ENCODE peak calls at places on chromosomes 12 and 14, in ten cellular contexts. One of them, this sample, is unnamed.

GRCh38 chr12:121441555-121441954 is 41.6 kb downstream of the RNF34 start:
- DNase-seq in HCT116: no peak
- DNase-seq in GM23338: peak
- DNase-seq in breast epithelium: no peak
- DNase-seq in HepG2: peak
- DNase-seq in stomach: peak
- DNase-seq in upper lobe of left lung: no peak
- DNase-seq in HL-60: no peak
- DNase-seq in sigmoid colon: peak
- DNase-seq in spleen: no peak
- DNase-seq in this sample: no peak

GRCh38 chr14:50533806-50534205 is 1.4 kb upstream of the MAP4K5 start:
- DNase-seq in HCT116: no peak
- DNase-seq in GM23338: no peak
- DNase-seq in breast epithelium: no peak
- DNase-seq in HepG2: no peak
- DNase-seq in stomach: no peak
- DNase-seq in upper lobe of left lung: no peak
- DNase-seq in HL-60: no peak
- DNase-seq in sigmoid colon: no peak
- DNase-seq in spleen: no peak
- DNase-seq in this sample: no peak

GRCh38 chr12:68336754-68337343 is 4.7 kb upstream of the MDM1 start:
- DNase-seq in HCT116: no peak
- DNase-seq in GM23338: no peak
- DNase-seq in breast epithelium: no peak
- DNase-seq in HepG2: no peak
- DNase-seq in stomach: no peak
- DNase-seq in upper lobe of left lung: no peak
- DNase-seq in HL-60: no peak
- DNase-seq in sigmoid colon: peak
- DNase-seq in spleen: no peak
- DNase-seq in this sample: no peak

GRCh38 chr12:48883305-48884171 is 17.9 kb upstream of the RND1 start:
- DNase-seq in HCT116: no peak
- DNase-seq in GM23338: peak
- DNase-seq in breast epithelium: no peak
- DNase-seq in HepG2: peak
- DNase-seq in stomach: peak
- DNase-seq in upper lobe of left lung: no peak
- DNase-seq in HL-60: no peak
- DNase-seq in sigmoid colon: no peak
- DNase-seq in spleen: no peak
- DNase-seq in this sample: no peak

GRCh38 chr12:33357181-33357580 is 82.4 kb downstream of the SYT10 start:
- DNase-seq in HCT116: no peak
- DNase-seq in GM23338: no peak
- DNase-seq in breast epithelium: no peak
- DNase-seq in HepG2: no peak
- DNase-seq in stomach: no peak
- DNase-seq in upper lobe of left lung: no peak
- DNase-seq in HL-60: no peak
- DNase-seq in sigmoid colon: no peak
- DNase-seq in spleen: no peak
- DNase-seq in this sample: no peak

GRCh38 chr12:11762723-11763326 is 113.4 kb downstream of the ETV6 start:
- DNase-seq in HCT116: no peak
- DNase-seq in GM23338: no peak
- DNase-seq in breast epithelium: no peak
- DNase-seq in HepG2: no peak
- DNase-seq in stomach: no peak
- DNase-seq in upper lobe of left lung: no peak
- DNase-seq in HL-60: no peak
- DNase-seq in sigmoid colon: no peak
- DNase-seq in spleen: no peak
- DNase-seq in this sample: no peak

GRCh38 chr12:56935752-56936151 is 1.5 kb upstream of the SDR9C7 start:
- DNase-seq in HCT116: no peak
- DNase-seq in GM23338: no peak
- DNase-seq in breast epithelium: no peak
- DNase-seq in HepG2: no peak
- DNase-seq in stomach: no peak
- DNase-seq in upper lobe of left lung: no peak
- DNase-seq in HL-60: no peak
- DNase-seq in sigmoid colon: no peak
- DNase-seq in spleen: no peak
- DNase-seq in this sample: no peak

GRCh38 chr14:65006251-65006721 is 19.6 kb downstream of the FNTB start:
- DNase-seq in HCT116: no peak
- DNase-seq in GM23338: no peak
- DNase-seq in breast epithelium: no peak
- DNase-seq in HepG2: no peak
- DNase-seq in stomach: no peak
- DNase-seq in upper lobe of left lung: no peak
- DNase-seq in HL-60: no peak
- DNase-seq in sigmoid colon: no peak
- DNase-seq in spleen: no peak
- DNase-seq in this sample: no peak

GRCh38 chr12:67651380-67651695 is 2.8 kb downstream of the DYRK2 start:
- DNase-seq in HCT116: no peak
- DNase-seq in GM23338: peak
- DNase-seq in breast epithelium: no peak
- DNase-seq in HepG2: peak
- DNase-seq in stomach: no peak
- DNase-seq in upper lobe of left lung: no peak
- DNase-seq in HL-60: no peak
- DNase-seq in sigmoid colon: no peak
- DNase-seq in spleen: no peak
- DNase-seq in this sample: no peak

GRCh38 chr12:50925920-50926319 is 26.4 kb upstream of the HIGD1C start:
- DNase-seq in HCT116: no peak
- DNase-seq in GM23338: no peak
- DNase-seq in breast epithelium: no peak
- DNase-seq in HepG2: no peak
- DNase-seq in stomach: no peak
- DNase-seq in upper lobe of left lung: no peak
- DNase-seq in HL-60: no peak
- DNase-seq in sigmoid colon: no peak
- DNase-seq in spleen: no peak
- DNase-seq in this sample: no peak

GRCh38 chr14:96162265-96162664 is 42.4 kb upstream of the BDKRB2 start:
- DNase-seq in HCT116: no peak
- DNase-seq in GM23338: no peak
- DNase-seq in breast epithelium: no peak
- DNase-seq in HepG2: no peak
- DNase-seq in stomach: peak
- DNase-seq in upper lobe of left lung: no peak
- DNase-seq in HL-60: no peak
- DNase-seq in sigmoid colon: no peak
- DNase-seq in spleen: no peak
- DNase-seq in this sample: no peak

GRCh38 chr14:92352158-92352985 is 29.4 kb downstream of the SLC24A4 start:
- DNase-seq in HCT116: peak
- DNase-seq in GM23338: peak
- DNase-seq in breast epithelium: no peak
- DNase-seq in HepG2: peak
- DNase-seq in stomach: no peak
- DNase-seq in upper lobe of left lung: no peak
- DNase-seq in HL-60: peak
- DNase-seq in sigmoid colon: no peak
- DNase-seq in spleen: no peak
- DNase-seq in this sample: peak

GRCh38 chr14:67674480-67675218 is at the start of gene VTI1B:
- DNase-seq in HCT116: peak
- DNase-seq in GM23338: peak
- DNase-seq in breast epithelium: peak
- DNase-seq in HepG2: peak
- DNase-seq in stomach: peak
- DNase-seq in upper lobe of left lung: peak
- DNase-seq in HL-60: peak
- DNase-seq in sigmoid colon: peak
- DNase-seq in spleen: peak
- DNase-seq in this sample: no peak

DNA sequence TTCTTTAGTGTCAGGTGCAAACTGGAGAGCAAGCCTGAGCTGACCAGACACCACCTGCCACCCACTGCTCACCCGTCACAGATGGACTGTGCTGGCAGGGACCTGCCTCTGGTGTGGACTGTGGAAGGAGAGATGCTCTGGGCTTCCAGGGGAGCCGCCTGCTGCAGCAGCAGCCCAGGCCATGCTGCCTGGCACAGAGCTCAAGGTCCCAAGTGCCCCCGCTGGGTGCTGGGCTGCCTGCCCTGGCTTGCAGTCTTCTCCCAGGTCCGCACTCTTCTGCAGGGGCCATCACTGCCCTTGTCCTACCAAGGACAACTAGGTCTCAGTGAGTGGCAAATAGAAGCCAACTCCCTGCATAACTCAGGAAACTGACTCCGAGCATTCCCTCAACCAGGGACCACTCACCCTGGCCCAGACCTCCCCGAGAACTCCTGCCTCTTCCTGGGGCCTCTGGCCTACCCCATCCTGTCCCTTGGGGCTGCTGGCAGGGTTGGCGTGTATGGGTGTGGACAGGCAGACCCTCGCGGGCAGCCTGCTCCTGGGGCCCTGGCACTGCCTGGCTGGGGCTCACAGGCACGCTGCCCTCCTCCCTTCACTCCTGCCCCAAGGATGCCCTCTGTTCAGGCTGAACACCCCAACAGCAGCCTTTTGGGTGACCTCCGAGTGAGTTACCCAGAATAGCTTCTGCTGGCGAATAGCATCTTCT is 9.3 kb downstream of the AMN start:
- DNase-seq in HCT116: no peak
- DNase-seq in GM23338: no peak
- DNase-seq in breast epithelium: no peak
- DNase-seq in HepG2: no peak
- DNase-seq in stomach: no peak
- DNase-seq in upper lobe of left lung: peak
- DNase-seq in HL-60: no peak
- DNase-seq in sigmoid colon: no peak
- DNase-seq in spleen: peak
- DNase-seq in this sample: no peak
- TF ChIP-seq POLR2AphosphoS5 in HCT116: no peak
- TF ChIP-seq POLR2AphosphoS5 in GM23338: no peak
- TF ChIP-seq POLR2AphosphoS5 in breast epithelium: no peak
- TF ChIP-seq POLR2AphosphoS5 in HepG2: no peak
- TF ChIP-seq POLR2AphosphoS5 in stomach: no peak
- TF ChIP-seq POLR2AphosphoS5 in upper lobe of left lung: no peak
- TF ChIP-seq POLR2AphosphoS5 in HL-60: no peak
- TF ChIP-seq POLR2AphosphoS5 in sigmoid colon: no peak
- TF ChIP-seq POLR2AphosphoS5 in spleen: no peak
- TF ChIP-seq POLR2AphosphoS5 in this sample: no peak

DNA sequence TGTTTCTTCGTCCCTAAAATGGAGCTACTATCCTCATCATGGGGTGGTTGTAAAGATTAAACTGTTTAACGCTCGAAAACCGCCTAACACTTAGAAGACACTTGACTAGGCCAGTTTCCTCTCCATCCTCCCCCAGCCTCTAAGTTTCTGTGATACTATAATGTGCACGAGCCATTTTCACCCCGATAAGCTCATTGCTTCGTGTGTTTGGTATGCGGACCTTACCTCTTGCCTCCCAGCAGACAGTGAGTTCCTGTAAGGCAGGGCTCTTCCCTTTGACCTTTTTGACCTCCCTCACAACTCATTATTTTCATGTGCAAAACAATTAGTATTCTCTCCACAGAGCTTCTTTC is 499 bp upstream of the GXYLT1 start:
- DNase-seq in HCT116: no peak
- DNase-seq in GM23338: peak
- DNase-seq in breast epithelium: no peak
- DNase-seq in HepG2: no peak
- DNase-seq in stomach: no peak
- DNase-seq in upper lobe of left lung: no peak
- DNase-seq in HL-60: no peak
- DNase-seq in sigmoid colon: no peak
- DNase-seq in spleen: no peak
- DNase-seq in this sample: no peak
- H3K27ac ChIP-seq in HCT116: peak
- H3K27ac ChIP-seq in GM23338: peak
- H3K27ac ChIP-seq in breast epithelium: peak
- H3K27ac ChIP-seq in HepG2: peak
- H3K27ac ChIP-seq in stomach: peak
- H3K27ac ChIP-seq in upper lobe of left lung: peak
- H3K27ac ChIP-seq in HL-60: peak
- H3K27ac ChIP-seq in sigmoid colon: peak
- H3K27ac ChIP-seq in spleen: peak
- H3K27ac ChIP-seq in this sample: no peak

DNA sequence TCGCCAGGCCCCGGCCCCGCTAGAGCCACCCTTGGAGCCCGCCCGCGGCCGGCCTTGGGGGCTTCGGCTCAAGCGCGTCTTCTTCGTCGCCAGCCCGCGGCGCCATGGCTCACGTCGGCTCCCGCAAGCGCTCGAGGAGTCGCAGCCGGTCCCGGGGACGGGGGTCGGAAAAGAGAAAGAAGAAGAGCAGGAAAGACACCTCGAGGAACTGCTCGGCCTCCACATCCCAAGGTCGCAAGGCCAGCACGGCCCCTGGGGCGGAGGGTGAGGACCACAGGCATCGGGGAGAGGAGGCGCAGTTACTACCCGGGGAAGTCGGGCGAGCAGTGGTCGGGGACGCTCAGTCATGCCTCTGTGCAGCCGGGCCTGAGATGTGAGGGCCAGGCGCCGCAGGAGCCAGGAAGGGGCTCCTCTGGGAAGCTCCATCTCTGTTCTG is 573 bp downstream of the ARL6IP4 start:
- DNase-seq in HCT116: no peak
- DNase-seq in GM23338: no peak
- DNase-seq in breast epithelium: no peak
- DNase-seq in HepG2: no peak
- DNase-seq in stomach: no peak
- DNase-seq in upper lobe of left lung: no peak
- DNase-seq in HL-60: no peak
- DNase-seq in sigmoid colon: no peak
- DNase-seq in spleen: no peak
- DNase-seq in this sample: no peak
- TF ChIP-seq POLR2AphosphoS5 in HCT116: no peak
- TF ChIP-seq POLR2AphosphoS5 in GM23338: no peak
- TF ChIP-seq POLR2AphosphoS5 in breast epithelium: no peak
- TF ChIP-seq POLR2AphosphoS5 in HepG2: no peak
- TF ChIP-seq POLR2AphosphoS5 in stomach: no peak
- TF ChIP-seq POLR2AphosphoS5 in upper lobe of left lung: no peak
- TF ChIP-seq POLR2AphosphoS5 in HL-60: no peak
- TF ChIP-seq POLR2AphosphoS5 in sigmoid colon: no peak
- TF ChIP-seq POLR2AphosphoS5 in spleen: no peak
- TF ChIP-seq POLR2AphosphoS5 in this sample: no peak

GRCh38 chr14:29937116-29937515 is 9.5 kb upstream of the PRKD1 start:
- DNase-seq in HCT116: no peak
- DNase-seq in GM23338: no peak
- DNase-seq in breast epithelium: no peak
- DNase-seq in HepG2: no peak
- DNase-seq in stomach: no peak
- DNase-seq in upper lobe of left lung: no peak
- DNase-seq in HL-60: no peak
- DNase-seq in sigmoid colon: no peak
- DNase-seq in spleen: no peak
- DNase-seq in this sample: no peak

GRCh38 chr14:29941401-29941800 is 13.8 kb upstream of the PRKD1 start:
- DNase-seq in HCT116: no peak
- DNase-seq in GM23338: peak
- DNase-seq in breast epithelium: no peak
- DNase-seq in HepG2: no peak
- DNase-seq in stomach: no peak
- DNase-seq in upper lobe of left lung: no peak
- DNase-seq in HL-60: no peak
- DNase-seq in sigmoid colon: no peak
- DNase-seq in spleen: no peak
- DNase-seq in this sample: no peak

GRCh38 chr14:29940482-29940881 is 12.8 kb upstream of the PRKD1 start:
- DNase-seq in HCT116: no peak
- DNase-seq in GM23338: no peak
- DNase-seq in breast epithelium: no peak
- DNase-seq in HepG2: no peak
- DNase-seq in stomach: no peak
- DNase-seq in upper lobe of left lung: no peak
- DNase-seq in HL-60: no peak
- DNase-seq in sigmoid colon: no peak
- DNase-seq in spleen: no peak
- DNase-seq in this sample: no peak
- H3K27ac ChIP-seq in HCT116: no peak
- H3K27ac ChIP-seq in GM23338: no peak
- H3K27ac ChIP-seq in breast epithelium: no peak
- H3K27ac ChIP-seq in HepG2: no peak
- H3K27ac ChIP-seq in stomach: no peak
- H3K27ac ChIP-seq in upper lobe of left lung: no peak
- H3K27ac ChIP-seq in HL-60: no peak
- H3K27ac ChIP-seq in sigmoid colon: no peak
- H3K27ac ChIP-seq in spleen: no peak
- H3K27ac ChIP-seq in this sample: no peak